ENCODE peak calls at places on chromosomes 16 and 17, in four cellular contexts. One of them, this sample, is unnamed.
A peak's percentile ranks its signal among the peaks of the same experiment; 100 is the strongest.

GRCh38 chr17:78808106-78808635 is 26.1 kb upstream of the CYTH1 start:
- DNase-seq in GM12878: no peak
- DNase-seq in K562: no peak
- DNase-seq in HepG2: no peak
- DNase-seq in this sample: no peak

GRCh38 chr17:82838386-82839063 is 1.3 kb downstream of the ZNF750 start:
- DNase-seq in GM12878: no peak
- DNase-seq in K562: no peak
- DNase-seq in HepG2: peak; percentile 88
- DNase-seq in this sample: no peak

GRCh38 chr16:85574672-85575475 is 38.2 kb upstream of the GSE1 start:
- DNase-seq in GM12878: no peak
- DNase-seq in K562: no peak
- DNase-seq in HepG2: no peak
- DNase-seq in this sample: no peak

GRCh38 chr17:33531311-33531710 is 238.2 kb upstream of the ASIC2 start:
- DNase-seq in GM12878: no peak
- DNase-seq in K562: no peak
- DNase-seq in HepG2: no peak
- DNase-seq in this sample: no peak

GRCh38 chr16:80147021-80147680 is 393.6 kb upstream of the DYNLRB2 start:
- DNase-seq in GM12878: no peak
- DNase-seq in K562: no peak
- DNase-seq in HepG2: no peak
- DNase-seq in this sample: no peak

GRCh38 chr16:17261197-17261858 is 209.4 kb downstream of the XYLT1 start:
- DNase-seq in GM12878: no peak
- DNase-seq in K562: no peak
- DNase-seq in HepG2: no peak
- DNase-seq in this sample: no peak

GRCh38 chr16:31080756-31081419 is 6.7 kb downstream of the ZNF646 start:
- DNase-seq in GM12878: no peak
- DNase-seq in K562: no peak
- DNase-seq in HepG2: no peak
- DNase-seq in this sample: no peak

GRCh38 chr17:4549781-4550533 is 5.2 kb downstream of the MYBBP1A start:
- DNase-seq in GM12878: no peak
- DNase-seq in K562: no peak
- DNase-seq in HepG2: no peak
- DNase-seq in this sample: no peak

GRCh38 chr16:3013998-3014690 is 1.4 kb downstream of the CLDN9 start:
- DNase-seq in GM12878: no peak
- DNase-seq in K562: no peak
- DNase-seq in HepG2: no peak
- DNase-seq in this sample: no peak

GRCh38 chr17:15092261-15092660 is 172.9 kb downstream of the PMP22 start:
- DNase-seq in GM12878: no peak
- DNase-seq in K562: no peak
- DNase-seq in HepG2: no peak
- DNase-seq in this sample: no peak

GRCh38 chr16:75389096-75389692 is 44.1 kb downstream of the CFDP1 start:
- DNase-seq in GM12878: no peak
- DNase-seq in K562: no peak
- DNase-seq in HepG2: no peak
- DNase-seq in this sample: no peak

GRCh38 chr16:12587646-12588277 is 215.9 kb downstream of the CPPED1 start:
- DNase-seq in GM12878: no peak
- DNase-seq in K562: no peak
- DNase-seq in HepG2: no peak
- DNase-seq in this sample: no peak

GRCh38 chr17:691423-691822 is 23.2 kb downstream of the VPS53 start:
- DNase-seq in GM12878: no peak
- DNase-seq in K562: no peak
- DNase-seq in HepG2: no peak
- DNase-seq in this sample: no peak

GRCh38 chr16:64711026-64711425 is 410.8 kb downstream of the CDH11 start:
- DNase-seq in GM12878: no peak
- DNase-seq in K562: no peak
- DNase-seq in HepG2: no peak
- DNase-seq in this sample: no peak

GRCh38 chr16:48535369-48535787 is 74.6 kb downstream of the N4BP1 start:
- DNase-seq in GM12878: no peak
- DNase-seq in K562: no peak
- DNase-seq in HepG2: no peak
- DNase-seq in this sample: no peak

DNA sequence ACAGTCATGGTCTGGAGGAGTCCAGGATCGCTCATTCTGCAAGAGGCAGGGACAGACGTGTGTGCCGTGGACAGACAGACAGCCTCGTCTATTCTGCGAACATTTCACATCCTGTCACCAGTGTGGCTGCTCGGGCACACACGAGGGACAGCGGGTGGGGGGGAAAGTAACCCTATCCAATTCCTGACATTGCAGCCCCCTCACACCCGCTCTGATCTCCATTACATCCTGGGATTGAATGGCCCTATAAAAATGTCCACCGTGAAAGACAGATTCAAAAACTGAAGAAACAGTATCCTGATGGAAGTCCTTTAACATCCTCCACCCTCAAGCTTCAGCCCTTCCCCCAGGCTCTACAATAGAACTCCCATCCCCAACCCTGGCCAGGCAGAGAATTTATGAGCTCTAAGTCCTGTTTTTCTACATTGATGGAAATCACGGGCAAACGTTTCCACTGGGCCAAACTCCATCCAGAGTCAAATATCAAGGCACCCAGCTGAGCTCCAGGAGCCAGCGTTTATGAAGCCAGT is 39.4 kb downstream of the HS3ST3A1 start:
- DNase-seq in GM12878: no peak
- DNase-seq in K562: no peak
- DNase-seq in HepG2: no peak
- DNase-seq in this sample: no peak
- TF ChIP-seq ETV6 in GM12878: no peak
- TF ChIP-seq ETV6 in K562: no peak
- TF ChIP-seq ETV6 in HepG2: no peak
- TF ChIP-seq ETV6 in this sample: no peak

GRCh38 chr17:56718515-56718914 is 115.2 kb downstream of the C17orf67 start:
- DNase-seq in GM12878: no peak
- DNase-seq in K562: no peak
- DNase-seq in HepG2: no peak
- DNase-seq in this sample: no peak

GRCh38 chr17:56717471-56717870 is 116.2 kb downstream of the C17orf67 start:
- DNase-seq in GM12878: no peak
- DNase-seq in K562: no peak
- DNase-seq in HepG2: no peak
- DNase-seq in this sample: no peak

GRCh38 chr17:56710986-56711385 is 117.5 kb downstream of the NOG start:
- DNase-seq in GM12878: no peak
- DNase-seq in K562: no peak
- DNase-seq in HepG2: no peak
- DNase-seq in this sample: no peak

GRCh38 chr17:56715613-56716357 is 117.9 kb downstream of the C17orf67 start:
- DNase-seq in GM12878: peak; percentile 38
- DNase-seq in K562: peak; percentile 83
- DNase-seq in HepG2: peak; percentile 65
- DNase-seq in this sample: peak; percentile 87
- TF ChIP-seq ETV6 in GM12878: no peak
- TF ChIP-seq ETV6 in K562: no peak
- TF ChIP-seq ETV6 in HepG2: no peak
- TF ChIP-seq ETV6 in this sample: no peak

DNA sequence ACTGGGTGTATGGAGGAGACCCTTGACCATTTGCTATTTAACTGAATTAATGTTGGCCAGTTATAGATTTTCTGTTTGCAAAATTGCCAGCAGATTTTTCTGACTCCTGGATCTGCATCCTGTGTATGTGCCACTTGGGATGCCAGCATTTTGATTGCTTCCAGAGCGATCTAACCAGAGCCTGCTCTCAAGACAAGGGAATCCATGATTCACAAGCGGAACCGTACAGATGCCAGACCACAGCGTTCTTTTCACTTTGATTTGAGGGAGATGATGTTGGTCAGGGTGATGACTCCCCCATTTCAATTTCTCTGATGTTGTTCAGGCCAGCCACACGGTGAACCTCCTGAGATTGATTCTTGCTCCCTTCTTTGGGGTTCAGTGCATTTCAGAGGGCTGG is 228.7 kb downstream of the CDH13 start:
- DNase-seq in GM12878: no peak
- DNase-seq in K562: no peak
- DNase-seq in HepG2: no peak
- DNase-seq in this sample: no peak
- TF ChIP-seq ETV6 in GM12878: no peak
- TF ChIP-seq ETV6 in K562: no peak
- TF ChIP-seq ETV6 in HepG2: no peak
- TF ChIP-seq ETV6 in this sample: no peak

DNA sequence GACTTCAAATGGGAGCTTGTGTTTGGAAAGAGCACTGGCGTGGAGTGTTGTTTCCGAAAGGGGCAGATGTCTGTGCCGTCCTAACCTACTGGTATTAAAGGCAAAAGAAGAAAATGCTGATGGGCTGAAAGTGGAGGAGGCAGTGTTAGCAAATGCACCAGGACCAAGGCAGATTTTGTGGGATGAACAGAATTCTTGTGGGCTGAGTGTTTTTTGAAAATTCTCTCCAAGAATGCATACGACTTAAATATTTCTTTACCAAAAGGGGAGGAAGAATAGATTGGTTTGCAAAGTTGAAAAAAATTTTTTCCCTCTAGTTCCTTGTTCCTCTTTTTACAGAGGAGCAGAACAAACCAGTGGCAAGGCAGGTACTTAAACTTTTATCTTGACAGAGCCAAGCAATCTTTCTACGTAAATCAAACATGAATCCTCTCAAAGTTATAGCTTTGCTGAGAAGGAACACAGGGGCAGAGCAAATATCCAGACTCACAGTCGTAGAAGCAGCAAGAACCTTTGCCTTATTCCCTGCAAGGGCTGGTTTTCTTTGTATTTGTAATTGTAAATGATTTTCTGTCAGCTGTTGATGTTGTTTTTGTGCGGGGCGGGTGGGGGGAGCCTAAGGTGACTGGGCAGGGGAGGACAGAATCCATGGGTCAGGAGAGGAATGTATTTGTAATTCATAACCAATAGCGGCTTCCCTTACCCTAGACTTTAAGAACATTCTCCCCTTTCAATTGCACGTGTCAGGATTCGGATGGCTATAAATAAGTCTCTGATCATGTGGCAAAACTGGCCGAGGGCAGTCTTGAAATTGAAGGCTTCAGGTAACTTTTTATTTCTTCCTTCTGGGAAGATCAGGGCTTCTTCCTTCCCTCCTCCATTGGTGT is 16.6 kb downstream of the MARCHF10 start:
- DNase-seq in GM12878: no peak
- DNase-seq in K562: no peak
- DNase-seq in HepG2: no peak
- DNase-seq in this sample: no peak
- TF ChIP-seq ETV6 in GM12878: no peak
- TF ChIP-seq ETV6 in K562: no peak
- TF ChIP-seq ETV6 in HepG2: no peak
- TF ChIP-seq ETV6 in this sample: no peak

GRCh38 chr16:73086108-73086507 is 38.2 kb upstream of the ZFHX3 start:
- DNase-seq in GM12878: no peak
- DNase-seq in K562: no peak
- DNase-seq in HepG2: no peak
- DNase-seq in this sample: no peak

GRCh38 chr16:73080931-73081330 is 33.0 kb upstream of the ZFHX3 start:
- DNase-seq in GM12878: no peak
- DNase-seq in K562: no peak
- DNase-seq in HepG2: no peak
- DNase-seq in this sample: no peak

GRCh38 chr16:73083271-73083670 is 35.3 kb upstream of the ZFHX3 start:
- DNase-seq in GM12878: no peak
- DNase-seq in K562: no peak
- DNase-seq in HepG2: no peak
- DNase-seq in this sample: no peak

DNA sequence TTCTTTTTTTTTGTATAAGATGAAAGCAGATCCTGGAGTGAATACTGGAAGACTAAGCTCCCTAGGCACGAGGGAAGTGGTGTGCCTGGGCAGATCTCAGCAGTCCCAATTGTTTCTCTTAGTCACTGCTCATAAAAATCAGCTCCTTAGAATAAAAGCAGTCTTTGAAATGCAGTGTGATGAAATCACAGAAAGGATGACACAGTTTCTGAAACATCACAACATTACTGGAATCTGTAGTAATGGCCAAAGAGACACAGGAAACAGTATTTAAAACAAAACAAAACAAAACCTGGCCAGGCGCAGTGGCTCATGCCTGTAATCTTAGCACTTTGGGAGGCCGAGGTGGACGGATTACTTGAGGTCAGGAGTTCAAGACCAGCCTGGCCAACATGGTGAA is 34.7 kb upstream of the ZFHX3 start:
- DNase-seq in GM12878: no peak
- DNase-seq in K562: no peak
- DNase-seq in HepG2: peak; percentile 37
- DNase-seq in this sample: no peak
- TF ChIP-seq ETV6 in GM12878: no peak
- TF ChIP-seq ETV6 in K562: no peak
- TF ChIP-seq ETV6 in HepG2: no peak
- TF ChIP-seq ETV6 in this sample: no peak

GRCh38 chr16:68134644-68135043 is 49.5 kb downstream of the NFATC3 start:
- DNase-seq in GM12878: no peak
- DNase-seq in K562: no peak
- DNase-seq in HepG2: no peak
- DNase-seq in this sample: no peak
- TF ChIP-seq ETV6 in GM12878: no peak
- TF ChIP-seq ETV6 in K562: no peak
- TF ChIP-seq ETV6 in HepG2: no peak
- TF ChIP-seq ETV6 in this sample: no peak

DNA sequence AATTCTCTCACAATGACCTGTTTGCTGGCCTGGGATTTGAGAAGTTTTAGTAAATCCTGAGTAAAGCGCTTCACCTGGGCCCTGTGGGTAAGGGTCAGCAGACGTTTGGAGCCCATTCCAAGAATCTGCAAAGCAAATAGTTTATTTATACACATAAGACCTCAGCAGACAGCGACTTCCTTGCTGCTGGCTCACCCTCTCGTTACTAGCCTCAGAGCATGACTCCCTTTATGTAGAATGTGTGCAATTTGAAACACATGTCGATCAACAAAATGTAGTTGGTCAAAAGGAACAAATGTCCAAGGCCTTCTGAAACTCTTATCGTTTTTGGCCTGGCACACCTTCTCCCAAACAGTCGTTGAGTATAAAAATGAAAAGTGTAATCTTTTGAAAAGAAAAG is 31.3 kb downstream of the MARF1 start:
- DNase-seq in GM12878: no peak
- DNase-seq in K562: no peak
- DNase-seq in HepG2: no peak
- DNase-seq in this sample: no peak
- TF ChIP-seq ETV6 in GM12878: no peak
- TF ChIP-seq ETV6 in K562: no peak
- TF ChIP-seq ETV6 in HepG2: no peak
- TF ChIP-seq ETV6 in this sample: no peak

This sample was measured in WTC11.